ENCODE peak calls at places on chromosome 18, in seven cellular contexts. I is MM.1S, U is left ventricle myocardium inferior, B is PC-9, R is tibial nerve, P is upper lobe of right lung, G is endothelial cell of umbilical vein. E is an unnamed sample. For H3K4me1, the result is how much of the 10 kb centered on the place peaks cover.

GRCh38 chr18:60019463-60019840 is 119.7 kb downstream of the PMAIP1 start:
- DNase-seq in I (no peak), U (no peak), B (peak), R (no peak), P (no peak), G (no peak), E (peak)

GRCh38 chr18:12637393-12637792 is 20.5 kb downstream of the SPIRE1 start:
- DNase-seq in I (no peak), U (no peak), B (no peak), R (no peak), P (no peak), G (no peak), E (no peak)

GRCh38 chr18:76452357-76452756 is 42.7 kb downstream of the ZNF516 start:
- DNase-seq in I (no peak), U (no peak), B (no peak), R (no peak), P (no peak), G (no peak), E (no peak)

GRCh38 chr18:3255611-3256165 is 6.2 kb upstream of the MYL12B start:
- DNase-seq in I (no peak), U (no peak), B (no peak), R (no peak), P (no peak), G (no peak), E (no peak)

GRCh38 chr18:49584431-49584830 is 22.6 kb downstream of the LIPG start:
- DNase-seq in I (no peak), U (no peak), B (no peak), R (no peak), P (no peak), G (no peak), E (no peak)

GRCh38 chr18:429030-429429 is 71.5 kb downstream of the COLEC12 start:
- DNase-seq in I (no peak), U (no peak), B (no peak), R (no peak), P (no peak), G (no peak), E (no peak)

GRCh38 chr18:2625217-2625616 is 30.3 kb upstream of the SMCHD1 start:
- DNase-seq in I (no peak), U (no peak), B (no peak), R (no peak), P (no peak), G (no peak), E (no peak)

GRCh38 chr18:8856187-8856586 is 150.8 kb downstream of the MTCL1 start:
- DNase-seq in I (no peak), U (no peak), B (no peak), R (no peak), P (no peak), G (no peak), E (peak)

GRCh38 chr18:34773961-34774754 is 64.1 kb downstream of the DTNA start:
- DNase-seq in I (peak), U (peak), B (no peak), R (no peak), P (no peak), G (peak), E (peak)

GRCh38 chr18:38038242-38038641 is 472.6 kb upstream of the CELF4 start:
- DNase-seq in I (no peak), U (no peak), B (no peak), R (no peak), P (no peak), G (no peak), E (peak)

GRCh38 chr18:11411021-11411420 is 198.4 kb upstream of the SLC35G4 start:
- DNase-seq in I (no peak), U (no peak), B (no peak), R (no peak), P (no peak), G (no peak), E (no peak)

GRCh38 chr18:40056085-40056484 is 1898.9 kb upstream of the PIK3C3 start:
- DNase-seq in I (no peak), U (peak), B (no peak), R (no peak), P (peak), G (no peak), E (no peak)

GRCh38 chr18:74976331-74976909 is 232.5 kb downstream of the PTGR3 start:
- DNase-seq in I (no peak), U (no peak), B (no peak), R (no peak), P (no peak), G (no peak), E (no peak)

GRCh38 chr18:48943736-48944527 is 6.8 kb downstream of the SMAD7 start:
- DNase-seq in I (peak), U (no peak), B (peak), R (no peak), P (peak), G (peak), E (no peak)

GRCh38 chr18:57737661-57738060 is 65.5 kb downstream of the ATP8B1 start:
- DNase-seq in I (no peak), U (peak), B (peak), R (peak), P (peak), G (no peak), E (peak)

GRCh38 chr18:9743200-9744016 is 35.3 kb downstream of the RAB31 start:
- DNase-seq in I (no peak), U (no peak), B (peak), R (no peak), P (no peak), G (peak), E (peak)

GRCh38 chr18:12287684-12288405 is 20.2 kb upstream of the TUBB6 start:
- DNase-seq in I (no peak), U (peak), B (peak), R (peak), P (peak), G (peak), E (peak)

GRCh38 chr18:49725809-49726514 is 87.4 kb downstream of the ACAA2 start:
- DNase-seq in I (no peak), U (peak), B (peak), R (peak), P (no peak), G (peak), E (peak)

GRCh38 chr18:59087391-59087790 is 52.3 kb upstream of the SEC11C start:
- DNase-seq in I (peak), U (no peak), B (no peak), R (no peak), P (no peak), G (no peak), E (peak)

GRCh38 chr18:78769502-78770113 is 210.0 kb upstream of the SALL3 start:
- DNase-seq in I (no peak), U (no peak), B (no peak), R (no peak), P (no peak), G (no peak), E (no peak)

GRCh38 chr18:75635096-75635495 is 207.6 kb upstream of the SMIM21 start:
- DNase-seq in I (no peak), U (no peak), B (peak), R (no peak), P (no peak), G (no peak), E (no peak)

GRCh38 chr18:3761266-3761665 is 311.3 kb downstream of the TGIF1 start:
- DNase-seq in I (no peak), U (no peak), B (no peak), R (no peak), P (no peak), G (no peak), E (no peak)

GRCh38 chr18:9898792-9899549 is 13.2 kb downstream of the TXNDC2 start:
- DNase-seq in I (no peak), U (no peak), B (peak), R (no peak), P (no peak), G (peak), E (no peak)

GRCh38 chr18:70454705-70455322 is 166.0 kb downstream of the SOCS6 start:
- DNase-seq in I (peak), U (no peak), B (peak), R (peak), P (no peak), G (peak), E (no peak)

GRCh38 chr18:58977223-58977622 is 112.5 kb downstream of the ZNF532 start:
- DNase-seq in I (no peak), U (no peak), B (no peak), R (no peak), P (no peak), G (no peak), E (no peak)

GRCh38 chr18:13394794-13395193 is 176.2 kb downstream of the LDLRAD4 start:
- DNase-seq in I (no peak), U (no peak), B (no peak), R (no peak), P (no peak), G (no peak), E (no peak)

GRCh38 chr18:23968638-23969037 is 45.9 kb upstream of the TTC39C start:
- DNase-seq in I (no peak), U (no peak), B (no peak), R (no peak), P (no peak), G (no peak), E (no peak)

GRCh38 chr18:13359195-13359594 is 140.6 kb downstream of the LDLRAD4 start:
- DNase-seq in I (peak), U (no peak), B (no peak), R (no peak), P (no peak), G (no peak), E (no peak)

GRCh38 chr18:8752329-8752728 is 47.0 kb downstream of the MTCL1 start:
- DNase-seq in I (no peak), U (no peak), B (no peak), R (no peak), P (no peak), G (peak), E (no peak)

GRCh38 chr18:48222118-48222517 is 187.1 kb downstream of the ZBTB7C start:
- DNase-seq in I (peak), U (peak), B (peak), R (no peak), P (no peak), G (no peak), E (peak)

GRCh38 chr18:14781671-14782070 is 33.7 kb downstream of the ANKRD30B start:
- DNase-seq in I (no peak), U (no peak), B (no peak), R (no peak), P (no peak), G (no peak), E (no peak)

GRCh38 chr18:53796042-53796729 is 428.3 kb downstream of the MBD2 start:
- DNase-seq in I (no peak), U (no peak), B (no peak), R (peak), P (no peak), G (no peak), E (peak)

GRCh38 chr18:75915941-75916640 is 488.6 kb upstream of the SMIM21 start:
- DNase-seq in I (no peak), U (no peak), B (no peak), R (no peak), P (no peak), G (no peak), E (no peak)

GRCh38 chr18:61589724-61590065 is 256.5 kb downstream of the CDH20 start:
- DNase-seq in I (no peak), U (no peak), B (no peak), R (no peak), P (no peak), G (peak), E (no peak)

GRCh38 chr18:27843783-27844415 is 333.0 kb downstream of the CDH2 start:
- DNase-seq in I (no peak), U (no peak), B (peak), R (no peak), P (no peak), G (peak), E (peak)

GRCh38 chr18:6406075-6406909 is 8.4 kb downstream of the L3MBTL4 start:
- DNase-seq in I (no peak), U (no peak), B (no peak), R (peak), P (no peak), G (no peak), E (peak)

GRCh38 chr18:62937065-62937464 is 221.7 kb downstream of the PHLPP1 start:
- DNase-seq in I (no peak), U (no peak), B (no peak), R (no peak), P (no peak), G (no peak), E (no peak)

GRCh38 chr18:62938451-62938850 is 223.1 kb downstream of the PHLPP1 start:
- DNase-seq in I (peak), U (no peak), B (no peak), R (no peak), P (no peak), G (no peak), E (no peak)

GRCh38 chr18:62938006-62938405 is 222.7 kb downstream of the PHLPP1 start:
- DNase-seq in I (no peak), U (no peak), B (no peak), R (no peak), P (no peak), G (no peak), E (no peak)

GRCh38 chr18:62933261-62933887 is 218.0 kb downstream of the PHLPP1 start:
- DNase-seq in I (no peak), U (no peak), B (no peak), R (no peak), P (no peak), G (no peak), E (no peak)

DNA sequence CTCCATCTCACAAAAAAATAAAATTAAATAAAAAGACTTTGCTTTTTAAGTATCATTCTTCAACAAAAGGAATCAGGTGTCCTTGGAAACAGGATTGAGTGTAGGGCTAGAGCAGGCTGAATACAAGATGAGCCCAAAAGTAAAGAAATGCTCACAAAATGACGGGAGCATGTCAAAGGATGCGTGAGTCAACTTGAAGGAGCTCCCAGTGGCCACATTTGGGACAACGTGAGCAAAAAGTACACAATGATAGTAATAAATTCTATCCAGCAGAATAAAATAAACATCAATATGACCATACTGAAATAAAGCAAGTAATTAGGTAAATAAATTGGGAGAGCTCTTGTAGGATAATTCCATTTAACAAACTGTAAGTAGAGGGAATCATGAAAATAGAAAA is 220.7 kb downstream of the PHLPP1 start:
- DNase-seq in I (no peak), U (no peak), B (no peak), R (no peak), P (no peak), G (no peak), E (no peak)
- TF ChIP-seq CTCF in I (no peak), U (no peak), B (no peak), R (no peak), P (no peak), G (no peak), E (no peak)

DNA sequence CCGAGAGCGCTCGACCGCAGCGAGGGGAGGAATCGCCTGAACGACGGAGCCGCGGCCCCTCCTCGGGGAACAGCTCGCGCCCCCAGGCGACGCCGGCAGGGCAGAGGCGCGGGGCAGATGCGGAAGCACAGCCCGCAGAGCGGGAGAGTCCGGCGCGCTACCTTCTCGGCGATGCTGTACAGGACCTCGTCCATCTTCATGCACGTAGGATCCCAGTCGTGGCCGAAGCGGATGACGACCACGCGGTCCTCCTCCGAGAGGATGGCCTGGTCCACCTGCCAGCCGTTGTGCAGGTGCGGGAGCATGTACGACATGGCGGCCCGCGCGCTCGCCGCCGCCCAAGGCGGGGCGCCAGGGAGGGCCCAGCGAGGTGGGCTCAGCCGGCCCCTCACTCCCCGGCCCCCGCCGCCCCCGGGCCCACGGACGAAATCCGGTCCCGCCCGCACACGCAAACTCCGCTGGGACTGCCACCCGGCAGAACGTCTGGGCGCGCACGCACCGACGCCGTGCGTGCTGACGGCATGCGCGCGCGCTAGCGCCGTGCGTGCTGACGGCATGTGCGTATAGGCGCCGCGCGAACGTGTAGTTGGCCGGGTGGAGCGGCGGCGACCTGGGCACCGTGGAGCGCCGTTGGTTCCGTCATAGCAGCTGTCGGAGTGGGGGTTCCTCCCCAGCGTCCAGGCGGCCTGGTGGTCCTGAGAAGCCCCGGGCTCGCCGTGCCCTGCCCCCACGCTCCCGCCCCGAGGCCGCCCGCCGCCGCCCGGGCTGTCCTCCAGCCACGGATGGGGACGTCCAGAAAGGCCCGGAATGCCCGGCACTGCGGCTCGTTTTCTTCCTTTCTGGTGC is at the start of gene TXNL4A:
- DNase-seq in I (peak), U (peak), B (peak), R (peak), P (peak), G (peak), E (no peak)
- H3K4me1 ChIP-seq in I (under half), U (under half), B (under half), R (under half), P (under half), G (under half), E (under half)

GRCh38 chr18:51537487-51537886 is 340.0 kb upstream of the MEX3C start:
- DNase-seq in I (peak), U (peak), B (no peak), R (no peak), P (no peak), G (no peak), E (peak)
- TF ChIP-seq CTCF in I (peak), U (peak), B (no peak), R (no peak), P (peak), G (no peak), E (peak)

DNA sequence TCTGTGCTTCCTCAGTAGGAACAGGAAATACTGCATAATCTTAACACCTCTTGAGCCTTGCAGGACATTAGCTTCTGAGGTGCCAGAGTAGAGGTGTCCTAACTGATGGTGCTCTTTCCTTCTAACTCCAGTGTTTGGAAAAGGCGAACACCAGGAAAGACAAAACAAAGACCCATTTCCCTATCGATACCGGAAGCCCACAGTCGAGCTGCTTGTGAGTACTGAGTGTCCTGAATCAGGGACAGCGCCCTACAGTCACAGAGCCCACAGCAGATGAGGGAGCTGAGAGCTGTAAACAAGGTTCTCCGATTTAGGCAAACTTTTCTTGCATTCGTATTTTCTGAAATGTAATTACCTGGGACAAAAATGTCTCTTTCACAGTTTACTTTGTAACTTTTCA is 50.7 kb downstream of the SLC14A2 start:
- DNase-seq in I (peak), U (no peak), B (no peak), R (no peak), P (no peak), G (peak), E (no peak)
- H3K4me1 ChIP-seq in I (under half), U (under half), B (under half), R (under half), P (under half), G (under half), E (under half)

GRCh38 chr18:46814394-46814793 is 57.5 kb upstream of the ST8SIA5 start:
- DNase-seq in I (no peak), U (no peak), B (no peak), R (no peak), P (no peak), G (no peak), E (no peak)

GRCh38 chr18:46815661-46816060 is 58.8 kb upstream of the ST8SIA5 start:
- DNase-seq in I (no peak), U (no peak), B (no peak), R (no peak), P (no peak), G (no peak), E (no peak)

GRCh38 chr18:46809145-46809544 is 52.3 kb upstream of the ST8SIA5 start:
- DNase-seq in I (no peak), U (no peak), B (no peak), R (no peak), P (no peak), G (no peak), E (no peak)

DNA sequence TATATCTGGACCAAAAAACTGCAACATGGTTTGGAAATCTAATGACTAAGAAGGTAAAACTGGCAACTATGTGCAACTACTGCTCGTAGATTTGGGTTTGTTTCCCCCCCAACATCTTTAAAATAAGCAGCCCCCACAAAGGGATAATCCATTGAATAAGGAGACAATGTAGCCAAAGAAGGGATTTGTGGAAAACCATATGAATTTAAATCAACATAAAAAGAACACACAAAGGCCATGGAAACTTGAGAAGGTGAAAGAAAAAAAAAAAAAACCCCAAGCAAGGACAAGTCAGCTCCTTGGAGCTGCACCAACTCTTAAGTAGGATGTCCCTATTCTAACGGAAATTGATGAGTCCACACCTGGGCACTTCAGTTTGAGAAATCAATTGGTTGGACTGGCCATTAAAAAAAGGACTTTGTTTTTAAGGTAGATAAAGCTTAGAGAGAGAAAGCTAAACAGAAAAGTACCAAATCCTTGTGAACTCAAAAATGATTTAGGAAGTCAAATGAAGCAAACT is 53.7 kb upstream of the ST8SIA5 start:
- DNase-seq in I (no peak), U (no peak), B (no peak), R (no peak), P (no peak), G (no peak), E (no peak)
- TF ChIP-seq CTCF in I (no peak), U (no peak), B (no peak), R (no peak), P (no peak), G (no peak), E (no peak)

GRCh38 chr18:33195795-33196194 is 244.7 kb downstream of the CCDC178 start:
- DNase-seq in I (no peak), U (no peak), B (no peak), R (no peak), P (no peak), G (no peak), E (no peak)

GRCh38 chr18:33205777-33206176 is 234.7 kb downstream of the CCDC178 start:
- DNase-seq in I (no peak), U (no peak), B (no peak), R (no peak), P (no peak), G (no peak), E (no peak)

GRCh38 chr18:33201509-33201926 is 239.0 kb downstream of the CCDC178 start:
- DNase-seq in I (peak), U (no peak), B (no peak), R (peak), P (no peak), G (peak), E (no peak)
- H3K4me1 ChIP-seq in I (under half), U (under half), B (under half), R (under half), P (under half), G (under half), E (under half)